ENCODE peak calls at places on chromosomes 4 and X, in four cellular contexts. Y is breast epithelium; H is neural progenitor cell; E is CD4-positive, alpha-beta T cell. P is an unnamed sample.

GRCh38 chrX:132636080-132636479 is 147.2 kb upstream of the MBNL3 start:
- DNase-seq in Y (no peak), H (no peak), E (no peak), P (no peak)

GRCh38 chr4:147821555-147821954 is 89.7 kb downstream of the ARHGAP10 start:
- DNase-seq in Y (no peak), H (no peak), E (no peak), P (no peak)

GRCh38 chrX:29992083-29992482 is 223.3 kb upstream of the MAGEB2 start:
- DNase-seq in Y (no peak), H (no peak), E (no peak), P (no peak)

GRCh38 chr4:4182835-4183568 is 43.7 kb downstream of the OTOP1 start:
- DNase-seq in Y (no peak), H (peak), E (no peak), P (peak)

GRCh38 chr4:156968479-156968984 is 3.1 kb downstream of the PDGFC start:
- DNase-seq in Y (peak), H (peak), E (no peak), P (peak)

GRCh38 chr4:75552452-75552851 is 3.4 kb upstream of the ODAPH start:
- DNase-seq in Y (no peak), H (no peak), E (no peak), P (no peak)

GRCh38 chr4:168097161-168097560 is 4.8 kb downstream of the ANXA10 start:
- DNase-seq in Y (no peak), H (no peak), E (no peak), P (no peak)

GRCh38 chr4:22170353-22170752 is 221.8 kb upstream of the KCNIP4 start:
- DNase-seq in Y (no peak), H (no peak), E (no peak), P (peak)

GRCh38 chrX:154374361-154375155 is at the start of gene FLNA:
- DNase-seq in Y (peak), H (peak), E (no peak), P (no peak)

GRCh38 chr4:184455299-184455698 is 19.1 kb downstream of the IRF2 start:
- DNase-seq in Y (no peak), H (no peak), E (no peak), P (no peak)

GRCh38 chr4:173418636-173419035 is 19.7 kb upstream of the SCRG1 start:
- DNase-seq in Y (no peak), H (no peak), E (no peak), P (no peak)

GRCh38 chr4:173420821-173421220 is 21.9 kb upstream of the SCRG1 start:
- DNase-seq in Y (no peak), H (no peak), E (no peak), P (no peak)

GRCh38 chr4:173415885-173416658 is 17.2 kb upstream of the SCRG1 start:
- DNase-seq in Y (peak), H (no peak), E (no peak), P (no peak)

GRCh38 chr4:173417833-173418232 is 18.9 kb upstream of the SCRG1 start:
- DNase-seq in Y (no peak), H (no peak), E (no peak), P (no peak)

GRCh38 chr4:173420324-173420752 is 21.4 kb upstream of the SCRG1 start:
- DNase-seq in Y (no peak), H (no peak), E (no peak), P (peak)
- TF ChIP-seq CTCF in Y (peak), H (peak), E (peak), P (peak)

GRCh38 chrX:65635824-65636223 is 31.6 kb upstream of the MSN start:
- DNase-seq in Y (no peak), H (no peak), E (no peak), P (no peak)
- H3K27ac ChIP-seq in Y (peak), H (no peak), E (no peak), P (no peak)

DNA sequence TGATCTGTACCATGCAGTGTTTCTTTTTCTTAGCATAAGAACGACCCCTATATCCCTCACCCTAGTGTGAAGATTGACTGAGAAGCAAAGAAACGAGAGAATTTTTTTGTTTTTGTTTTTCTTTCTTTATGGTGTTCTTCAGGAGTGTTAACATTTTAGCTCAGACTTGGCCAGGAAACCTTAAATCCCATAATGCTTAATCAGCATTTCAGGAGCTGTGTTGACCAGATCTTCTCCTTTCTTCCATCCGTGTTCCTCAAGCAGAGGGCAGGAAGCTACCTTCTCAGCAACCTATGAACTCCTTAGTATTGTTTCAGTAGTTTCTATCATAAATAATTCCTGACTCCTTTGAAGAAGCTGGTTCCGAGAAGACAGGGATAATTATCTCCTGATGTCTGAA is 1501.5 kb downstream of the STIM2 start:
- DNase-seq in Y (no peak), H (no peak), E (no peak), P (no peak)
- TF ChIP-seq CTCF in Y (no peak), H (no peak), E (no peak), P (no peak)

DNA sequence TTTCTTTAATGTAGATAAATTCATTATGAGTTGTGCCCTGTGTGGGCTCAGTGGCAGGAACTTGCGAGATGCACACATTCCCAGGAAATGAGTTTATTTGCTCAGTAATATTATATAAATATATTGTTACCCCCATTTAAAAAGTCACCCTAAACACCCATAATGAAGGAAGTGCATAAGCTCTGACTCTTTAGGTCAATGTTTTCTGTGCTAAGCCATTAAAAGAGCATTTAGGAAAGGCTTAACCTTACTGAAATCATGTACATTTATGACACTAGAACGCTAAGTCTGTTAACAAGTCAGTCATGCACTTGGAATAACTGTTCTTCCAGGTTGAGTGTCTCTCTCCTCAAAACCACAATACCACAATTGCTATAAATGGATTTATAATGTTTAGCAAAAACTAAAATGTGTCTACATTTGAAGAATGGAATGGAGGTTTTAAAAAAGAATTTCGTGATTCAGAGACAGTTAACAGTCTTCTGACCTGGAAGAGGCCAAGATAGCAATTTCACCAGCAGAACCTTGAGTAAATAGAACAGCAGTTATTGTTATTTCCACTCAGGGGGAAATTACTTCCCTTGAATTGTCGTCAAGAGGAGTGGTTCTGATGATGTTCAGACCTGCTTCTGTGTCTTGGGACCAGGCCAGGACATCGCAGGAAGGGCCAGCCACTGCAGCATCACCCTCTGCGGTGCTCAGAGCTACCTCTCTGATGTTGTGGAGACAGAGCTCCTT is 91.1 kb upstream of the VEGFC start:
- DNase-seq in Y (no peak), H (no peak), E (no peak), P (peak)
- H3K27ac ChIP-seq in Y (no peak), H (no peak), E (no peak), P (peak)

DNA sequence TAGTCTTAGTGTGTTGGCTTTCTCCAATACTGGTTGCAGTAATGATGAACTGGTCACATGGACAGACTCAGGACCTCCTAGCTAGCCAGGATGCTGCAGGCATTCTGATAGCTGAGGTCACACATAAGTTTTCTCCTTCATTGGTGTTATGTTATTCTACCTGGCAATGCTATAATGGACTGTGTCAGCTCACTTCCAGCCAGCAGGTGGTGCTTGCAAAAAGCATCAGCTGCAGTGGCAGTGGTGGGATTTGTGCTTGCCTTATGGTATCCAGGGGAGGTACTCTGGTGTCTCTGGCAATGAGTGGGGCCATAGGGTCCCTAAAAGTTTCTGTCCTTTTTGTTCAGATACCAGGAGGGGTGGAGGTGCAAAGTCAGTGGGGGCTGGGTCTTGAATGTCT is 33.6 kb downstream of the ZNF330 start:
- DNase-seq in Y (no peak), H (no peak), E (no peak), P (no peak)
- TF ChIP-seq CTCF in Y (no peak), H (peak), E (no peak), P (no peak)

GRCh38 chr4:163476761-163477438 is 3.3 kb upstream of the TKTL2 start:
- DNase-seq in Y (no peak), H (no peak), E (no peak), P (no peak)
- H3K27ac ChIP-seq in Y (no peak), H (no peak), E (no peak), P (no peak)

GRCh38 chrX:127038065-127038464 is 218.5 kb downstream of the PRR32 start:
- DNase-seq in Y (no peak), H (peak), E (no peak), P (no peak)
- TF ChIP-seq CTCF in Y (no peak), H (peak), E (no peak), P (no peak)

GRCh38 chrX:7270018-7270417 is 122.1 kb upstream of the PUDP start:
- DNase-seq in Y (no peak), H (no peak), E (no peak), P (no peak)
- H3K27ac ChIP-seq in Y (no peak), H (no peak), E (no peak), P (no peak)

P was measured in RWPE1.